ENCODE peak calls at places on chromosomes 2 and 18, in ten cellular contexts. F, V, U, H, B, O, A, S, N and D are unnamed samples.

GRCh38 chr2:199274-199966 is 64.4 kb downstream of the SH3YL1 start:
- DNase-seq in S (no peak), N (no peak), A (no peak), B (no peak), F (no peak), U (no peak), O (no peak), V (no peak), H (no peak), D (no peak)

GRCh38 chr2:101829429-101829828 is 131.9 kb downstream of the MAP4K4 start:
- DNase-seq in S (no peak), H (no peak), U (no peak), B (no peak), O (no peak), V (no peak), N (no peak), F (no peak), A (no peak), D (no peak)

GRCh38 chr18:35458677-35459441 is 38.9 kb downstream of the INO80C start:
- DNase-seq in B (no peak), S (peak; percentile 89), A (peak; percentile 62), V (no peak), N (peak; percentile 79), O (no peak), F (peak; percentile 90), H (peak; percentile 59), U (no peak), D (no peak)

GRCh38 chr2:44679584-44679983 is 261.9 kb upstream of the SIX3 start:
- DNase-seq in F (no peak), H (no peak), U (no peak), V (no peak), O (no peak), N (no peak), B (no peak), S (no peak), A (no peak), D (peak; percentile 28)

GRCh38 chr2:7792031-7792651 is 874.9 kb downstream of the RNF144A start:
- DNase-seq in V (no peak), A (no peak), B (no peak), N (no peak), F (no peak), H (no peak), S (no peak), O (no peak), U (no peak), D (no peak)

GRCh38 chr2:52084760-52085159 is 1052.8 kb upstream of the NRXN1 start:
- DNase-seq in O (no peak), B (no peak), F (no peak), S (no peak), N (no peak), A (no peak), U (no peak), H (no peak), V (no peak), D (no peak)

GRCh38 chr2:207188601-207189000 is 22.9 kb upstream of the KLF7 start:
- DNase-seq in V (no peak), H (no peak), S (peak; percentile 71), A (peak; percentile 46), U (no peak), O (no peak), N (peak; percentile 40), F (no peak), B (no peak), D (no peak)

GRCh38 chr2:23690421-23691105 is 236.4 kb downstream of the ATAD2B start:
- DNase-seq in B (no peak), H (no peak), V (no peak), F (no peak), A (no peak), N (no peak), U (no peak), S (no peak), O (no peak), D (no peak)

GRCh38 chr2:167048829-167049228 is 160.5 kb downstream of the XIRP2 start:
- DNase-seq in V (peak; percentile 0), U (no peak), B (no peak), A (no peak), N (no peak), S (no peak), H (no peak), F (no peak), O (no peak), D (no peak)

GRCh38 chr2:237997521-237997920 is 30.7 kb downstream of the UBE2F start:
- DNase-seq in H (no peak), U (no peak), F (no peak), N (no peak), S (no peak), A (no peak), O (no peak), V (no peak), B (no peak), D (no peak)

GRCh38 chr2:179837408-179837807 is 24.0 kb downstream of the ZNF385B start:
- DNase-seq in U (no peak), O (no peak), B (no peak), N (no peak), H (no peak), A (peak; percentile 36), V (no peak), F (no peak), S (peak; percentile 26), D (no peak)

GRCh38 chr18:57585846-57586242 is 658 bp downstream of the FECH start:
- DNase-seq in O (no peak), V (no peak), S (no peak), F (no peak), U (peak; percentile 4), B (no peak), A (no peak), N (no peak), H (no peak), D (peak; percentile 18)

GRCh38 chr2:86238354-86238753 is 39.1 kb downstream of the MRPL35 start:
- DNase-seq in U (peak; percentile 71), O (no peak), S (no peak), N (no peak), A (no peak), V (no peak), B (no peak), H (no peak), F (no peak), D (no peak)

GRCh38 chr2:127843677-127844076 is 14.3 kb downstream of the POLR2D start:
- DNase-seq in A (no peak), V (no peak), U (no peak), N (no peak), O (no peak), F (no peak), B (no peak), S (no peak), H (no peak), D (no peak)

GRCh38 chr2:27959496-27959895 is 69.0 kb downstream of the BABAM2 start:
- DNase-seq in O (no peak), N (peak; percentile 71), A (peak; percentile 10), H (peak; percentile 77), B (no peak), U (no peak), S (peak; percentile 72), V (peak; percentile 32), F (no peak), D (peak; percentile 77)

GRCh38 chr2:224986479-224986878 is 55.8 kb downstream of the DOCK10 start:
- DNase-seq in S (no peak), V (no peak), F (no peak), N (no peak), O (no peak), U (no peak), B (no peak), H (no peak), A (no peak), D (no peak)